ENCODE peak calls at places on chromosomes 2 and 18, in nine cellular contexts. W is neural crest cell; F is activated CD8-positive, alpha-beta T cell treated with anti-CD3 and anti-CD28 coated beads for 36 hours; K is AG08395; Y is stomach; U is HS-5; E is CD8-positive, alpha-beta T cell; G is central memory CD4-positive, alpha-beta T cell; I is EL. B is an unnamed sample.

GRCh38 chr2:241040081-241040803 is 41.8 kb downstream of the SNED1 start:
- DNase-seq in F (no peak), E (no peak), G (no peak), U (no peak), W (no peak), I (no peak), K (no peak), Y (no peak), B (no peak)

GRCh38 chr18:13446581-13447470 is 228.3 kb downstream of the LDLRAD4 start:
- DNase-seq in E (no peak), K (no peak), W (no peak), U (no peak), F (peak), I (no peak), Y (no peak), G (no peak), B (no peak)

GRCh38 chr2:158486970-158487325 is 30.2 kb downstream of the PKP4 start:
- DNase-seq in I (peak), Y (no peak), F (no peak), U (no peak), W (no peak), G (no peak), K (no peak), E (no peak), B (no peak)

GRCh38 chr2:84741182-84741822 is 139.6 kb downstream of the TRABD2A start:
- DNase-seq in U (no peak), I (peak), F (peak), K (no peak), W (no peak), G (peak), Y (peak), E (peak), B (no peak)

GRCh38 chr18:61308795-61309393 is 24.3 kb upstream of the CDH20 start:
- DNase-seq in Y (no peak), G (no peak), E (no peak), W (no peak), I (peak), K (no peak), F (no peak), U (no peak), B (no peak)

GRCh38 chr2:55618649-55619055 is 1.2 kb upstream of the PPP4R3B start:
- DNase-seq in W (peak), I (peak), G (peak), E (peak), Y (peak), K (peak), U (peak), F (peak), B (peak)

GRCh38 chr2:157894694-157895450 is 18.7 kb upstream of the ACVR1 start:
- DNase-seq in E (no peak), K (peak), F (no peak), I (peak), U (no peak), Y (no peak), G (no peak), W (no peak), B (no peak)

GRCh38 chr18:8480506-8481328 is 128.5 kb upstream of the RAB12 start:
- DNase-seq in W (peak), I (peak), F (no peak), Y (peak), U (no peak), E (no peak), K (peak), G (no peak), B (no peak)

GRCh38 chr2:26487192-26487591 is 9.3 kb upstream of the OTOF start:
- DNase-seq in Y (no peak), I (no peak), K (no peak), U (no peak), F (peak), W (no peak), E (no peak), G (no peak), B (no peak)

GRCh38 chr2:14675489-14675888 is 43.0 kb downstream of the LRATD1 start:
- DNase-seq in W (no peak), F (no peak), U (no peak), Y (no peak), I (no peak), G (no peak), E (no peak), K (no peak), B (no peak)

GRCh38 chr18:22681912-22682311 is 251.2 kb upstream of the RBBP8 start:
- DNase-seq in E (no peak), K (no peak), G (no peak), Y (no peak), U (no peak), I (no peak), W (no peak), F (no peak), B (no peak)

GRCh38 chr2:39546937-39547336 is 109.9 kb upstream of the MAP4K3 start:
- DNase-seq in U (no peak), F (no peak), Y (no peak), K (no peak), G (no peak), W (no peak), E (no peak), I (peak), B (no peak)

GRCh38 chr2:58215429-58215828 is 25.7 kb downstream of the FANCL start:
- DNase-seq in G (no peak), U (no peak), F (no peak), E (no peak), K (no peak), Y (no peak), W (no peak), I (no peak), B (no peak)

GRCh38 chr18:64271264-64271663 is 122.4 kb upstream of the LINC00305 start:
- DNase-seq in I (no peak), W (no peak), U (no peak), G (no peak), Y (no peak), F (no peak), K (no peak), E (no peak), B (peak)

GRCh38 chr2:196176142-196176738 is 4.9 kb upstream of the STK17B start:
- DNase-seq in W (no peak), E (peak), K (no peak), I (no peak), U (no peak), F (peak), G (peak), Y (peak), B (peak)

GRCh38 chr18:9508446-9509025 is 33.2 kb downstream of the RALBP1 start:
- DNase-seq in G (no peak), Y (no peak), K (no peak), W (no peak), I (no peak), F (no peak), U (no peak), E (no peak), B (no peak)

GRCh38 chr2:56688661-56689060 is 504.9 kb downstream of the CCDC85A start:
- DNase-seq in G (no peak), U (no peak), K (no peak), F (no peak), E (no peak), I (peak), W (no peak), Y (no peak), B (no peak)

GRCh38 chr18:13889661-13890060 is 25.7 kb downstream of the MC2R start:
- DNase-seq in G (no peak), K (no peak), Y (no peak), E (no peak), F (no peak), I (no peak), W (no peak), U (peak), B (no peak)

GRCh38 chr18:66682855-66683322 is 79.0 kb upstream of the CDH19 start:
- DNase-seq in Y (no peak), W (peak), I (no peak), G (no peak), U (no peak), E (no peak), K (no peak), F (no peak), B (no peak)

GRCh38 chr2:197628043-197628500 is 47.3 kb downstream of the RFTN2 start:
- DNase-seq in W (peak), F (no peak), E (no peak), G (no peak), I (peak), K (peak), Y (no peak), U (no peak), B (no peak)

GRCh38 chr18:48806551-48807261 is 144.1 kb downstream of the SMAD7 start:
- DNase-seq in U (no peak), K (peak), G (peak), I (peak), Y (peak), E (peak), F (peak), W (no peak), B (peak)

GRCh38 chr18:13217466-13217961 is 1.0 kb upstream of the LDLRAD4 start:
- DNase-seq in I (peak), G (peak), F (peak), K (no peak), E (peak), U (no peak), W (peak), Y (peak), B (peak)

GRCh38 chr2:112493858-112494648 is 12.1 kb downstream of the TTL start:
- DNase-seq in E (no peak), I (peak), W (no peak), Y (no peak), F (no peak), G (no peak), K (peak), U (peak), B (no peak)

GRCh38 chr2:167783266-167784070 is 463.9 kb downstream of the STK39 start:
- DNase-seq in I (peak), U (peak), Y (no peak), E (no peak), G (no peak), W (no peak), K (no peak), F (no peak), B (no peak)

GRCh38 chr2:61645911-61646310 is 107.8 kb upstream of the XPO1 start:
- DNase-seq in F (no peak), K (peak), U (peak), I (peak), Y (no peak), G (no peak), W (no peak), E (no peak), B (no peak)

GRCh38 chr18:75107931-75108276 is 101.0 kb downstream of the PTGR3 start:
- DNase-seq in I (no peak), U (no peak), E (no peak), W (no peak), K (no peak), G (no peak), F (no peak), Y (no peak), B (no peak)

GRCh38 chr2:216633616-216634316 is 546 bp downstream of the IGFBP2 start:
- DNase-seq in K (no peak), U (no peak), I (peak), F (no peak), E (no peak), W (peak), G (no peak), Y (peak), B (peak)

GRCh38 chr2:149573760-149574159 is 13.8 kb downstream of the MMADHC start:
- DNase-seq in Y (no peak), U (no peak), W (no peak), F (no peak), I (peak), K (peak), E (no peak), G (no peak), B (no peak)